ENCODE peak calls at places on chromosome X, in four cellular contexts. One of them, this sample, is unnamed.

GRCh38 chrX:108001218-108001814 is 19.1 kb upstream of the TEX13B start:
- DNase-seq in stomach: no peak
- DNase-seq in psoas muscle: no peak
- DNase-seq in heart left ventricle: no peak
- DNase-seq in this sample: no peak

GRCh38 chrX:31329298-31329697 is 257.5 kb upstream of the FTHL17 start:
- DNase-seq in psoas muscle: no peak
- DNase-seq in heart left ventricle: no peak
- DNase-seq in stomach: no peak
- DNase-seq in this sample: no peak

GRCh38 chrX:147912093-147912801 is 528 bp downstream of the FMR1 start:
- DNase-seq in heart left ventricle: peak; percentile 41
- DNase-seq in psoas muscle: peak; percentile 57
- DNase-seq in stomach: peak; percentile 29
- DNase-seq in this sample: peak; percentile 27

GRCh38 chrX:37755073-37755472 is 24.8 kb upstream of the CYBB start:
- DNase-seq in psoas muscle: no peak
- DNase-seq in stomach: no peak
- DNase-seq in heart left ventricle: no peak
- DNase-seq in this sample: no peak

GRCh38 chrX:10900585-10901289 is 210.4 kb upstream of the HCCS start:
- DNase-seq in stomach: no peak
- DNase-seq in heart left ventricle: no peak
- DNase-seq in psoas muscle: no peak
- DNase-seq in this sample: no peak

GRCh38 chrX:38060331-38060878 is 54.1 kb downstream of the SYTL5 start:
- DNase-seq in stomach: no peak
- DNase-seq in psoas muscle: no peak
- DNase-seq in heart left ventricle: no peak
- DNase-seq in this sample: no peak

GRCh38 chrX:1453951-1454785 is 1.5 kb upstream of the ASMTL start:
- DNase-seq in heart left ventricle: peak; percentile 84
- DNase-seq in psoas muscle: peak; percentile 90
- DNase-seq in stomach: peak; percentile 88
- DNase-seq in this sample: peak; percentile 84

GRCh38 chrX:27599928-27600327 is 9.8 kb downstream of the DCAF8L2 start:
- DNase-seq in stomach: no peak
- DNase-seq in psoas muscle: no peak
- DNase-seq in heart left ventricle: no peak
- DNase-seq in this sample: no peak

GRCh38 chrX:65463550-65463949 is 71.0 kb downstream of the LAS1L start:
- DNase-seq in psoas muscle: no peak
- DNase-seq in heart left ventricle: no peak
- DNase-seq in stomach: no peak
- DNase-seq in this sample: no peak

GRCh38 chrX:140733766-140734342 is 24.3 kb downstream of the LINC00632 start:
- DNase-seq in heart left ventricle: no peak
- DNase-seq in stomach: no peak
- DNase-seq in psoas muscle: no peak
- DNase-seq in this sample: peak; percentile 19

GRCh38 chrX:13468096-13468495 is 101.3 kb upstream of the EGFL6 start:
- DNase-seq in psoas muscle: no peak
- DNase-seq in heart left ventricle: no peak
- DNase-seq in stomach: no peak
- DNase-seq in this sample: no peak

GRCh38 chrX:133550665-133551064 is 135.4 kb upstream of the GPC4 start:
- DNase-seq in psoas muscle: no peak
- DNase-seq in heart left ventricle: no peak
- DNase-seq in stomach: no peak
- DNase-seq in this sample: no peak

GRCh38 chrX:136215559-136215958 is 35.6 kb downstream of the MAP7D3 start:
- DNase-seq in psoas muscle: no peak
- DNase-seq in stomach: no peak
- DNase-seq in heart left ventricle: no peak
- DNase-seq in this sample: no peak

GRCh38 chrX:71563921-71564320 is 14.3 kb upstream of the GCNA start:
- DNase-seq in heart left ventricle: no peak
- DNase-seq in stomach: no peak
- DNase-seq in psoas muscle: no peak
- DNase-seq in this sample: no peak

GRCh38 chrX:71556026-71556425 is 22.2 kb upstream of the GCNA start:
- DNase-seq in heart left ventricle: no peak
- DNase-seq in stomach: no peak
- DNase-seq in psoas muscle: no peak
- DNase-seq in this sample: no peak

GRCh38 chrX:71558920-71559319 is 19.3 kb upstream of the GCNA start:
- DNase-seq in stomach: no peak
- DNase-seq in psoas muscle: no peak
- DNase-seq in heart left ventricle: no peak
- DNase-seq in this sample: no peak
- H3K36me3 ChIP-seq in stomach: peaks cover 87% of the 10 kb centered on the region
- H3K36me3 ChIP-seq in psoas muscle: peaks cover 2% of the 10 kb centered on the region
- H3K36me3 ChIP-seq in heart left ventricle: peaks cover 71% of the 10 kb centered on the region
- H3K36me3 ChIP-seq in this sample: no peaks in the 10 kb centered on the region

DNA sequence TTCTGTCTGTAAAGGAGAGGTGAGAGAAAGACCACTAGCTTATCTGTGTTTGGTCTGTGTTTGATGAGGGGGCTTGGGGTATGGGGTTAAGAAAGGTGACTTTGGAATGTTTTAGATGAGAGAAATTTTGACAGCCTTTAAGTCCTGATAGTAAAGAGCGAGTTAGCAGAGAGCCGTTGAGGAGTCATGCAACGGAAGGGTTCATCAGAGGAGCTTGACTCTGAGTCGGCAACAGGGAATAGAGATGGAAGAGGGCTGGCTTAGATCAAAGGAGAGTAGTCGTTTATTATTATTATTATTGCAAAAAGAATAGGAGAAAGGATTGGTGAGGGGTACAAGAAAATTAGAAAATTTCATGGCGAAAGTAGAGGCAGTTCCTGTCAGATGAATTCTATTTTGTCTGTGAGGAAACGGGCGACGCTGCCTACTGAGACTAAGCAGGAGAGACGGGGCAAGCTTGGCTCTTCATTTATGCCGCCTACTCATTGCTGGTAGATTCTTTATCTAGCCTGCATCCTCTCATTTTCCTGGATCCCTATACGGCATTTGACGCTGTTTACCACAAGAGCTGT is 473 bp upstream of the VAMP7 start:
- DNase-seq in psoas muscle: no peak
- DNase-seq in stomach: no peak
- DNase-seq in heart left ventricle: no peak
- DNase-seq in this sample: no peak
- H3K27ac ChIP-seq in psoas muscle: peak overlapping the region; percentile 79
- H3K27ac ChIP-seq in stomach: peak overlapping the region; percentile 84
- H3K27ac ChIP-seq in heart left ventricle: peak overlapping the region; percentile 72
- H3K27ac ChIP-seq in this sample: peak overlapping the region; percentile 92

DNA sequence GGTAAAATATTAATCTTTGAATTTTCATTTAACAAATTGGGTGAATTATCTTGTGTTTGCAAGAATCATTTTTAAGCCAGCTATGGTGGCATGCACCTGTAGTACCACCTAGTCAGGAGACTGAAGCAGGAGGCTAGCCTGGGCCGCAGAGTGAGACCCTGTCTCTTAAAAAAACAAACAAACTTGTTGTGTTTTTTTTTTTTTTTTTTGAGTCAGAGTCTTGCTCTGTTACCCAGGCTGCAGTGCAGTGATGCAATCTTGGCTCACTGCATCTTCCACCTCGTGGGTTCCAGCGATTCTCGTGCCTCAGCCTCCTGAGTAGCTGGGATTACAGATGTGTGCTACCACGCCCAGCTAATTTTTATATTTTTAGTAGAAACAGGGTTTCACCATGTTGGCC is 2.2 kb downstream of the TXLNG start:
- DNase-seq in stomach: no peak
- DNase-seq in heart left ventricle: no peak
- DNase-seq in psoas muscle: peak; percentile 69
- DNase-seq in this sample: peak; percentile 62
- H3K36me3 ChIP-seq in stomach: peaks cover 19% of the 10 kb centered on the region
- H3K36me3 ChIP-seq in heart left ventricle: peaks cover 7% of the 10 kb centered on the region
- H3K36me3 ChIP-seq in psoas muscle: no peaks in the 10 kb centered on the region
- H3K36me3 ChIP-seq in this sample: peaks cover 15% of the 10 kb centered on the region

GRCh38 chrX:39516399-39516798 is 581.4 kb downstream of the BCOR start:
- DNase-seq in psoas muscle: no peak
- DNase-seq in heart left ventricle: no peak
- DNase-seq in stomach: no peak
- DNase-seq in this sample: no peak

GRCh38 chrX:39519566-39520301 is 578.0 kb downstream of the BCOR start:
- DNase-seq in heart left ventricle: peak; percentile 69
- DNase-seq in stomach: no peak
- DNase-seq in psoas muscle: peak; percentile 62
- DNase-seq in this sample: no peak

GRCh38 chrX:39513836-39514235 is 583.9 kb downstream of the BCOR start:
- DNase-seq in heart left ventricle: no peak
- DNase-seq in stomach: no peak
- DNase-seq in psoas muscle: no peak
- DNase-seq in this sample: peak; percentile 65

GRCh38 chrX:39519213-39519544 is 578.6 kb downstream of the BCOR start:
- DNase-seq in psoas muscle: no peak
- DNase-seq in stomach: peak; percentile 31
- DNase-seq in heart left ventricle: no peak
- DNase-seq in this sample: no peak

GRCh38 chrX:39518451-39519212 is 579.1 kb downstream of the BCOR start:
- DNase-seq in psoas muscle: peak; percentile 78
- DNase-seq in stomach: peak; percentile 28
- DNase-seq in heart left ventricle: peak; percentile 77
- DNase-seq in this sample: peak; percentile 39
- H3K27ac ChIP-seq in psoas muscle: peak overlapping the region; percentile 54
- H3K27ac ChIP-seq in stomach: no peak overlapping the region
- H3K27ac ChIP-seq in heart left ventricle: peak overlapping the region; percentile 87
- H3K27ac ChIP-seq in this sample: peak overlapping the region; percentile 35

DNA sequence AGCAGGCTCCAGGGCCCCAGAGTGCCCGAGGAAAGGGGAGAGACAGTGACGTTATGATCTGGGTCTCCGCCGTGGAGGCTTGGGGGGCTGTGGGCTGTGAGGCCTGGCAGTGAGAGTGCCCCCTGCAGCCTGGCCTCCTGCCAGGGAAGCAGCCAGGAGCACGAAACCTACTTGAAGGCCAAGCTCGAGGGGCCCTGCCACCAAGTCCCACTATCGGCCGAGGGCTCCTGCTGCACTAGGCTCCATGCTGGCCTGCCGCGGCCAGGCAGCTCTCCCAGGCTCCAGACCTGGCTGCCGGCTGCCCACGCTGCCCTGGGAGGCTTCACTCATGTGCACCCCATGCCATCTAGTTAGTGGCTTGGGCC is 18.7 kb downstream of the FLNA start:
- DNase-seq in heart left ventricle: no peak
- DNase-seq in psoas muscle: no peak
- DNase-seq in stomach: no peak
- DNase-seq in this sample: no peak
- H3K36me3 ChIP-seq in heart left ventricle: peaks cover 97% of the 10 kb centered on the region
- H3K36me3 ChIP-seq in psoas muscle: no peaks in the 10 kb centered on the region
- H3K36me3 ChIP-seq in stomach: peaks cover 100% of the 10 kb centered on the region
- H3K36me3 ChIP-seq in this sample: peaks cover 97% of the 10 kb centered on the region

GRCh38 chrX:40100141-40100536 is 2.4 kb upstream of the BCOR start:
- DNase-seq in psoas muscle: no peak
- DNase-seq in stomach: peak; percentile 60
- DNase-seq in heart left ventricle: peak; percentile 56
- DNase-seq in this sample: no peak
- H3K27ac ChIP-seq in psoas muscle: no peak overlapping the region
- H3K27ac ChIP-seq in stomach: peak overlapping the region; percentile 93
- H3K27ac ChIP-seq in heart left ventricle: no peak overlapping the region
- H3K27ac ChIP-seq in this sample: no peak overlapping the region

GRCh38 chrX:54449929-54450328 is 9.7 kb downstream of the TSR2 start:
- DNase-seq in psoas muscle: no peak
- DNase-seq in heart left ventricle: no peak
- DNase-seq in stomach: no peak
- DNase-seq in this sample: no peak

GRCh38 chrX:54442790-54443189 is 2.6 kb downstream of the TSR2 start:
- DNase-seq in psoas muscle: no peak
- DNase-seq in heart left ventricle: no peak
- DNase-seq in stomach: no peak
- DNase-seq in this sample: no peak

GRCh38 chrX:54447461-54447860 is 7.3 kb downstream of the TSR2 start:
- DNase-seq in psoas muscle: no peak
- DNase-seq in heart left ventricle: no peak
- DNase-seq in stomach: no peak
- DNase-seq in this sample: no peak

GRCh38 chrX:54444752-54445151 is 4.5 kb downstream of the TSR2 start:
- DNase-seq in psoas muscle: no peak
- DNase-seq in heart left ventricle: no peak
- DNase-seq in stomach: no peak
- DNase-seq in this sample: no peak

DNA sequence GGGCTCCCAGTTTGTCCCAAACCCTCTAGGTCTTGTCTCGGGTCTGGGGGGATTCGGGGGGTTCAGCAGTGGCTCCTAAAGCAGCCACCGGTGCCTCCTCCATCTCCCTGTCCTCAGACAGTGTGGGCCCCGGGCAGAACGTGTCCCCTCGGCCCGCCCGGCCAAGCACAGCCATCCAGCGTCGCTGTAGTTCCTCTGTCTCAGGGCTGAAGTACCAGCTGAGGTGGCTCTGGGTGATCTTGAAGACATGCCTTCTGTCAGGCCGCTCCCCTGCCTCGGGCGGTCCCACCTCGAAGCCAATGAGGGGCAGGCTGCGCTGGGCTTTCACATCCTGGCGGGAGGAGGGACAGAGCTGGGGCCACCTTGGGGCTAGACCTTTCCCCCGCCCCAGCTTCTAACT is 5.9 kb downstream of the TSR2 start:
- DNase-seq in heart left ventricle: no peak
- DNase-seq in psoas muscle: no peak
- DNase-seq in stomach: no peak
- DNase-seq in this sample: no peak
- H3K36me3 ChIP-seq in heart left ventricle: peaks cover 24% of the 10 kb centered on the region
- H3K36me3 ChIP-seq in psoas muscle: no peaks in the 10 kb centered on the region
- H3K36me3 ChIP-seq in stomach: peaks cover 53% of the 10 kb centered on the region
- H3K36me3 ChIP-seq in this sample: no peaks in the 10 kb centered on the region

GRCh38 chrX:56068274-56068758 is 163.8 kb upstream of the KLF8 start:
- DNase-seq in psoas muscle: peak; percentile 23
- DNase-seq in stomach: no peak
- DNase-seq in heart left ventricle: no peak
- DNase-seq in this sample: no peak
- H3K27ac ChIP-seq in psoas muscle: no peak overlapping the region
- H3K27ac ChIP-seq in stomach: no peak overlapping the region
- H3K27ac ChIP-seq in heart left ventricle: no peak overlapping the region
- H3K27ac ChIP-seq in this sample: no peak overlapping the region

DNA sequence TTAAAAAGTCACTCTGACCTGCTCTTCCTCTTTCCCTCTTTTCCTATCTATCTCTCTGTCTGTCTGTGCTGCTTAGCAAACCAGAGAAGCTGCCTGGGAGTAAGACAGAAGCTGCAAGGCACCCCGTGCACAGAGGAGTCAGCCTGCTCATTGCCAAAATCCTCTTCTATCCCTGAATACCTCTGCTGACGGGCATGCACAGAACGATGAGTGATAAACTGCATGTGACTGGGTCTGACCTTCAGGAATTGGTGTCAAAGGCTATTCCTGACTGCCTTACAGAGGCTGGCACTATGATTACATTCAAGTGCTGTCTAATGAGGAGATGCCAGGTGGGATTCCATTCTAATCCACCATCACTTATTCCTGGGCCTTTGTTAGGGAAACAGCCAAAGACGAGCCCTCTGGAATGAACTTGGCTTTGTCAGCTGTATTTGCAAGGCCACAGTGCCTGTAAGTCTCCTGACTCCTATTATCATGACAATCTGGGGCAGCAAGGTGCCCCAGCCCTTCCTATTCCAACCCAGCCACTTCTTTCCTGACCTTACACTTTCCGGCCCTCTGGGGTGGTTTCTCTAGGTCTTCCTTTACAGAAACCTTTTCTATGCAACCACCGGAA is 45.4 kb upstream of the CTAG2 start:
- DNase-seq in stomach: no peak
- DNase-seq in psoas muscle: no peak
- DNase-seq in heart left ventricle: no peak
- DNase-seq in this sample: no peak
- H3K36me3 ChIP-seq in stomach: peaks cover 29% of the 10 kb centered on the region
- H3K36me3 ChIP-seq in psoas muscle: no peaks in the 10 kb centered on the region
- H3K36me3 ChIP-seq in heart left ventricle: peaks cover 9% of the 10 kb centered on the region
- H3K36me3 ChIP-seq in this sample: no peaks in the 10 kb centered on the region

This sample was measured in adrenal gland.